ENCODE peak calls at places on chromosomes 11 and 22, in eight cellular contexts. E is NCI-H774; Z is stimulated activated naive B cell treated with anti-CD40 and anti-IgM and Interleukin-4, amounts not matched to agents 10 μg/mL and 1 μg/mL and 100 μg/mL, for 72 hours; G is AG08396; U is EL; Q is substantia nigra; Y is astrocyte of the cerebellum; O is stromal cell of bone marrow. H is an unnamed sample.

GRCh38 chr22:49261616-49262015 is 566.1 kb downstream of the BRD1 start:
- DNase-seq in E (no peak), Z (no peak), G (no peak), U (no peak), Q (no peak), Y (no peak), O (no peak), H (no peak)

GRCh38 chr11:116970485-116971292 is 127.5 kb downstream of the SIK3 start:
- DNase-seq in E (no peak), Z (no peak), G (no peak), U (peak), Q (no peak), Y (no peak), O (no peak), H (no peak)

GRCh38 chr11:11450744-11451362 is 97.8 kb upstream of the CSNK2A3 start:
- DNase-seq in E (no peak), Z (no peak), G (peak), U (peak), Q (no peak), Y (no peak), O (no peak), H (no peak)

GRCh38 chr22:28297504-28297903 is 378.4 kb upstream of the PITPNB start:
- DNase-seq in E (no peak), Z (no peak), G (peak), U (no peak), Q (peak), Y (no peak), O (no peak), H (peak)

GRCh38 chr11:133753150-133753549 is 92.2 kb downstream of the SPATA19 start:
- DNase-seq in E (no peak), Z (no peak), G (no peak), U (no peak), Q (no peak), Y (no peak), O (no peak), H (no peak)

GRCh38 chr11:88390254-88390653 is 52.7 kb upstream of the CTSC start:
- DNase-seq in E (no peak), Z (no peak), G (no peak), U (no peak), Q (no peak), Y (no peak), O (no peak), H (no peak)

GRCh38 chr11:8531312-8531711 is 62.7 kb downstream of the STK33 start:
- DNase-seq in E (peak), Z (no peak), G (no peak), U (no peak), Q (no peak), Y (no peak), O (no peak), H (no peak)

GRCh38 chr22:20639750-20640149 is 132.3 kb downstream of the MED15 start:
- DNase-seq in E (no peak), Z (no peak), G (no peak), U (no peak), Q (no peak), Y (no peak), O (no peak), H (no peak)

GRCh38 chr11:67266424-67267187 is at the start of gene GRK2:
- DNase-seq in E (peak), Z (no peak), G (peak), U (peak), Q (no peak), Y (no peak), O (no peak), H (peak)

GRCh38 chr11:10303558-10304363 is 1.1 kb upstream of the ADM start:
- DNase-seq in E (peak), Z (no peak), G (no peak), U (peak), Q (no peak), Y (no peak), O (no peak), H (peak)